ENCODE peak calls at places on chromosomes 2 and 18, in four cellular contexts. H is pancreas, N is GM12864, M is occipital lobe. B is an unnamed sample.

GRCh38 chr2:99754215-99754614 is 264.4 kb upstream of the REV1 start:
- DNase-seq in M (no peak), N (no peak), H (no peak), B (no peak)

GRCh38 chr2:39664898-39665591 is 672 bp upstream of the TMEM178A start:
- DNase-seq in H (no peak), N (no peak), M (no peak), B (no peak)

GRCh38 chr2:143901185-143901842 is 618.6 kb downstream of the ZEB2 start:
- DNase-seq in H (no peak), N (no peak), M (no peak), B (no peak)

GRCh38 chr2:230068658-230069080 is at the start of gene SLC16A14:
- DNase-seq in M (no peak), N (no peak), H (peak), B (peak)

GRCh38 chr2:183037660-183038340 is 457 bp downstream of the NCKAP1 start:
- DNase-seq in N (no peak), M (peak), H (peak), B (peak)

GRCh38 chr18:26083099-26083498 is 7.3 kb downstream of the SS18 start:
- DNase-seq in M (no peak), N (no peak), H (no peak), B (no peak)

GRCh38 chr2:25103287-25103871 is 61.5 kb downstream of the EFR3B start:
- DNase-seq in M (peak), N (no peak), H (no peak), B (no peak)

GRCh38 chr2:129905664-129906081 is 73.8 kb upstream of the RAB6C start:
- DNase-seq in M (no peak), H (no peak), N (no peak), B (no peak)

GRCh38 chr2:47868611-47869352 is 37.5 kb downstream of the FBXO11 start:
- DNase-seq in H (no peak), N (no peak), M (no peak), B (no peak)

GRCh38 chr18:24928479-24928878 is 423.5 kb downstream of the ZNF521 start:
- DNase-seq in M (no peak), N (no peak), H (no peak), B (no peak)

GRCh38 chr2:151291224-151291623 is 1.8 kb upstream of the NMI start:
- DNase-seq in N (no peak), M (no peak), H (no peak), B (no peak)

GRCh38 chr2:149188291-149188690 is 142.1 kb upstream of the LYPD6 start:
- DNase-seq in H (no peak), N (no peak), M (no peak), B (no peak)

B was measured in posterior cingulate gyrus.